ENCODE peak calls at places on chromosomes 11 and 22, in eight cellular contexts. V is activated T-helper 1 cell treated with Interleukin-2 at 50 U/mL for 16 hours; Z is right cardiac atrium; M is Caki2; Q is substantia nigra; I is EH; W is HS-5; O is stimulated activated CD4-positive, alpha-beta T cell treated with anti-CD3 and anti-CD28 coated beads, Interleukin-2, amount 100 ng/mL, for 48 hours. H is an unnamed sample.

GRCh38 chr22:49091451-49091850 is 736.2 kb downstream of the BRD1 start:
- DNase-seq in V (no peak), Z (no peak), M (no peak), Q (no peak), I (no peak), W (no peak), O (no peak), H (no peak)

GRCh38 chr11:108733479-108734116 is 68.7 kb downstream of the DDX10 start:
- DNase-seq in V (no peak), Z (no peak), M (no peak), Q (no peak), I (peak), W (no peak), O (peak), H (no peak)

GRCh38 chr11:13189561-13190435 is 87.8 kb upstream of the BMAL1 start:
- DNase-seq in V (no peak), Z (no peak), M (no peak), Q (no peak), I (no peak), W (no peak), O (no peak), H (no peak)

GRCh38 chr22:42263944-42264343 is 6.5 kb downstream of the TCF20 start:
- DNase-seq in V (no peak), Z (no peak), M (no peak), Q (no peak), I (no peak), W (no peak), O (no peak), H (no peak)

GRCh38 chr22:39289445-39290247 is 29.8 kb downstream of the RPL3 start:
- DNase-seq in V (no peak), Z (no peak), M (peak), Q (no peak), I (no peak), W (no peak), O (no peak), H (no peak)

GRCh38 chr22:36991220-36991619 is 28.0 kb downstream of the TST start:
- DNase-seq in V (no peak), Z (no peak), M (no peak), Q (no peak), I (no peak), W (no peak), O (no peak), H (no peak)

GRCh38 chr11:20075627-20076026 is 84.6 kb downstream of the DBX1 start:
- DNase-seq in V (no peak), Z (no peak), M (no peak), Q (no peak), I (no peak), W (no peak), O (no peak), H (no peak)

GRCh38 chr11:68974421-68975194 is 6.2 kb downstream of the MRGPRD start:
- DNase-seq in V (no peak), Z (no peak), M (peak), Q (no peak), I (peak), W (no peak), O (no peak), H (no peak)

H was measured in left cardiac atrium.